ENCODE peak calls at places on chromosome 1, in seven cellular contexts. N is neural progenitor cell, K is fibroblast of lung, O is PC-9, S is keratinocyte, H is K562, D is neuronal stem cell. A is an unnamed sample.

GRCh38 chr1:56073614-56074356 is 505.6 kb downstream of the PLPP3 start:
- DNase-seq in H (no peak), S (no peak), D (no peak), O (no peak), N (no peak), K (peak; percentile 94), A (no peak)

GRCh38 chr1:9792156-9793042 is 31.4 kb downstream of the CLSTN1 start:
- DNase-seq in N (no peak), D (no peak), S (no peak), O (peak; percentile 44), H (no peak), K (peak; percentile 24), A (no peak)

GRCh38 chr1:1349256-1350012 is at the start of gene DVL1:
- DNase-seq in K (peak; percentile 77), S (no peak), D (peak; percentile 69), H (peak; percentile 82), N (peak; percentile 91), O (peak; percentile 60), A (peak; percentile 80)

GRCh38 chr1:221697924-221698425 is 43.9 kb downstream of the DUSP10 start:
- DNase-seq in D (no peak), H (no peak), N (no peak), K (peak; percentile 80), S (no peak), O (no peak), A (no peak)

GRCh38 chr1:16164821-16165364 is 9.0 kb upstream of the EPHA2 start:
- DNase-seq in K (no peak), H (no peak), O (no peak), S (no peak), D (no peak), N (no peak), A (no peak)

GRCh38 chr1:99546432-99547416 is 99.2 kb upstream of the PALMD start:
- DNase-seq in S (no peak), D (no peak), H (no peak), O (no peak), K (no peak), N (no peak), A (no peak)

GRCh38 chr1:85315789-85316188 is 39.4 kb upstream of the BCL10 start:
- DNase-seq in N (no peak), S (no peak), K (peak; percentile 48), O (no peak), H (no peak), D (no peak), A (no peak)

GRCh38 chr1:95061445-95062006 is 11.2 kb downstream of the ALG14 start:
- DNase-seq in N (no peak), O (no peak), K (no peak), H (peak; percentile 49), S (no peak), D (no peak), A (no peak)

GRCh38 chr1:53061123-53061858 is 722 bp upstream of the PODN start:
- DNase-seq in K (peak; percentile 46), H (no peak), O (no peak), S (no peak), D (no peak), N (no peak), A (no peak)

GRCh38 chr1:52588535-52588934 is 13.6 kb upstream of the GPX7 start:
- DNase-seq in N (no peak), K (no peak), D (no peak), H (no peak), O (no peak), S (no peak), A (no peak)

GRCh38 chr1:16342331-16343062 is 9.8 kb downstream of the FBXO42 start:
- DNase-seq in D (no peak), N (no peak), K (no peak), O (no peak), S (no peak), H (peak; percentile 68), A (no peak)

GRCh38 chr1:2033165-2033564 is 14.0 kb downstream of the GABRD start:
- DNase-seq in D (no peak), S (no peak), K (no peak), H (no peak), O (no peak), N (no peak), A (no peak)

GRCh38 chr1:17212487-17213121 is 7.7 kb downstream of the PADI1 start:
- DNase-seq in S (no peak), O (peak; percentile 92), H (no peak), D (no peak), K (peak; percentile 77), N (peak; percentile 43), A (no peak)

GRCh38 chr1:90784186-90784847 is 67.2 kb upstream of the BARHL2 start:
- DNase-seq in O (no peak), K (no peak), H (no peak), D (no peak), N (no peak), S (no peak), A (no peak)

GRCh38 chr1:225468270-225469020 is 40.6 kb upstream of the LBR start:
- DNase-seq in N (no peak), D (no peak), S (no peak), K (no peak), H (no peak), O (no peak), A (no peak)

GRCh38 chr1:225469051-225469450 is 41.2 kb upstream of the LBR start:
- DNase-seq in H (no peak), D (no peak), S (no peak), K (no peak), N (no peak), O (no peak), A (no peak)

GRCh38 chr1:225465793-225466517 is 38.1 kb upstream of the LBR start:
- DNase-seq in N (no peak), D (no peak), H (no peak), S (no peak), O (no peak), K (no peak), A (no peak)

GRCh38 chr1:225466848-225467192 is 39.0 kb upstream of the LBR start:
- DNase-seq in N (no peak), K (no peak), H (no peak), O (no peak), S (no peak), D (no peak), A (no peak)

DNA sequence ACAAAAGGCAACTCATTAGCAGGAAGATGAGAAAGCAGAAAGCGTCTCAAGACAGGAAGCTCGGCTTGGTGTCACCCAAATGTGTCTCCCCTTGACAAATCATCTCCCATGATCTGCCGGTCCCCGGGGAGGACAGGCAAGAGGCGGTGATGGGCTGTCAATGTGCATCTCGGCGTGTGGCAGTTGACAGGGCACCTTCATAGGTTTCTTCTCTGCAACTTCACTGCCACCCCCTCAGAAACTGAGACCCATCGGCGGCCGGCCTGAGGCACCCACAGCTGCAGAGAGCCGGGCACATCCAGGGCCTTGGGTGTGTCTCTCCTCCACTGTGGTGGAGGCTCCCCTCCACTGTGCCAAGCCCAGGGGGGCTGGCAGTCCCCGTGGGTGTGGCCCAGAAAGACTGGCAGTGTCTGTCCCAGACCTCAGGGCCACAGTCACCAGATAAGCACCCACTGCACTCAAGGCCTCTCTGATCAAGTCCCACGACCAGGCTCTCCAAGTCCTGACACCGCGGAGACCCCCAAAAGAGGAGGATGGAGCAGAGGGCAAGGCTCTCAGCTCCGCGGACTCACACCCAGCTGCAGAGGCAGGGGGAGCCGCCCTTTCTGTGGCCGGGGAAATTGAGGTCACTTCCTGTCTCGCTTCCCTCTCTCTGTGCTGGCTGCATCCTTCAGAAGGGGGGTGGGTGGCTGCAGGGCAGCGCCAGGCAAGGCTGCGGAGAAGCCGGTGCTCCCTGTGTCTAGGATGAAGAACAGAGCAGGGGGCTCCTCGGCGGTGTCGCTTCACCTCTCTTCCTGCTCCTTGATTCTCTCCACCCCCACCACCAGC is 39.6 kb upstream of the LBR start:
- DNase-seq in H (peak; percentile 42), D (no peak), O (no peak), K (no peak), S (no peak), N (no peak), A (peak; percentile 96)
- H3K4me2 ChIP-seq in H (no peak overlapping the region), D (no peak overlapping the region), O (no peak overlapping the region), K (no peak overlapping the region), S (no peak overlapping the region), N (no peak overlapping the region), A (peak overlapping the region; percentile 98)

GRCh38 chr1:24966121-24966723 is 36.1 kb upstream of the RUNX3 start:
- DNase-seq in H (no peak), N (no peak), O (no peak), K (no peak), D (no peak), S (no peak), A (no peak)
- H3K4me2 ChIP-seq in H (peak overlapping the region; percentile 16), N (no peak overlapping the region), O (no peak overlapping the region), K (no peak overlapping the region), D (no peak overlapping the region), S (no peak overlapping the region), A (no peak overlapping the region)

DNA sequence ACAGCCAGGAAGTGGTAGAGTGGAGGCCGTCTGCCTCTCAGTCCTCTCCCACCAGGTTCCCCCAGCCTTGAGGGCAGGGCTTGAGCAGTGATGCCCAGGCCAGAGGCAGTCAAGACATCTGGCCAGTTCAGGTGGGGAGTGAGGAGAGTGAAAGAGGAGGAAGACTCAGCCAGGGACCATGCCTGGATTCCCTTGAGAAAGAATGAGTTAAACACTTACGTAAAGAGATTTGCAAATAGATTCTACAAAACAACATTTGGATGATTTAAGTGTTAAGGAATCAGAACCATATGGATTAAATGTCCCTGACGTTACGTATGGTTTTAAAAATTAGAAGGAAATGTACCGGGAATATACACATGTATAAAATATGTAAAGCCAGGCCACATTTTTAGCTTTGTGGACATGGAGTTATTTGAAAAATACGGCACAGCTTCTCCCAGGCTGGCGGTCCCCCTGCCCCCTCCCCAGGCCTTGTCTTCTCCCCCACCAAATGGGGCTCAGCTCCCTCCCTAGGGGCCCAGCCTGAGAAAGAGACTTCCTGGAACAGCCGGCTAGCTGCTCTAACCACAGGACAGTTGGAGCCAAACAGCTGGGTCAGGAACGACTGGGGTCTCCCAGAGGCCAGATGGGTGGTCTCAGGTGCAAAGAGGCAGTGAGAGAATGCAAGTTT is 188.3 kb upstream of the EDN2 start:
- DNase-seq in K (peak; percentile 92), H (no peak), D (no peak), O (no peak), N (no peak), S (no peak), A (no peak)
- H3K4me2 ChIP-seq in K (no peak overlapping the region), H (no peak overlapping the region), D (no peak overlapping the region), O (peak overlapping the region; percentile 52), N (no peak overlapping the region), S (peak overlapping the region; percentile 37), A (peak overlapping the region; percentile 89)

GRCh38 chr1:72184099-72184695 is 98.1 kb downstream of the NEGR1 start:
- DNase-seq in O (no peak), D (no peak), K (no peak), H (no peak), N (no peak), S (no peak), A (no peak)

GRCh38 chr1:72177711-72178110 is 104.6 kb downstream of the NEGR1 start:
- DNase-seq in K (peak; percentile 19), O (no peak), S (no peak), N (no peak), D (no peak), H (no peak), A (no peak)

GRCh38 chr1:72182859-72183258 is 99.5 kb downstream of the NEGR1 start:
- DNase-seq in K (no peak), S (no peak), O (no peak), N (no peak), D (no peak), H (no peak), A (no peak)

DNA sequence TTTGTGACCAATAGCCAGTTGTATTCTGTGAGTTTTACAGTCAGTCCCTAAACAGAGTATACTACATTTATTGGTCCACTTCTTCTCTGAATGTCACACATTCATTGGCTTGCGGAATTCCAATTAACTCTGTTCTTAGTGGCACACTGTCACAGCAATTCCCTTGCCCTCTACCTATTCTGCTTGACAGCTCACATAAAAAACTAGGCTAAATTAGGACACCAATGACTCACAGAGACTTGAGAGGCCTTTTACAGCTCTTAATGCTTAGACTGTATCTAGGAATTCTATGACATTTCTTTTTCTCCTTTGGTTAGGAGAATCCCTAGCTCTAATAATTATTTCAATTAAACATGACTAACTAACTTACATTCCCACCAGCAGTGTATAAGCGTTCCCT is 104.1 kb downstream of the NEGR1 start:
- DNase-seq in H (no peak), D (peak; percentile 4), N (peak; percentile 39), K (no peak), S (no peak), O (no peak), A (no peak)
- H3K4me2 ChIP-seq in H (no peak overlapping the region), D (no peak overlapping the region), N (no peak overlapping the region), K (no peak overlapping the region), S (no peak overlapping the region), O (no peak overlapping the region), A (no peak overlapping the region)

A was measured in OCI-LY7.